ENCODE peak calls at places on chromosome 15, in four cellular contexts. D is GM12878, S is K562, T is HepG2. G is an unnamed sample.

GRCh38 chr15:44883219-44883900 is 73.1 kb upstream of the TERB2 start:
- DNase-seq in D (no peak), S (no peak), T (no peak), G (no peak)

GRCh38 chr15:58490405-58491150 is 58.8 kb downstream of the LIPC start:
- DNase-seq in D (no peak), S (no peak), T (no peak), G (no peak)

GRCh38 chr15:83698294-83698693 is 44.4 kb downstream of the ADAMTSL3 start:
- DNase-seq in D (no peak), S (no peak), T (no peak), G (no peak)

GRCh38 chr15:55784284-55784683 is 41.3 kb upstream of the PRTG start:
- DNase-seq in D (no peak), S (no peak), T (no peak), G (no peak)

GRCh38 chr15:20358066-20358780 is 183.4 kb downstream of the GOLGA6L6 start:
- DNase-seq in D (no peak), S (peak), T (no peak), G (no peak)

GRCh38 chr15:89105147-89105546 is 16.9 kb downstream of the ABHD2 start:
- DNase-seq in D (no peak), S (no peak), T (peak), G (no peak)

GRCh38 chr15:61025283-61025682 is 203.8 kb downstream of the RORA start:
- DNase-seq in D (no peak), S (no peak), T (no peak), G (no peak)

GRCh38 chr15:75201609-75202250 is at the start of gene C15orf39:
- DNase-seq in D (no peak), S (peak), T (peak), G (peak)

GRCh38 chr15:58546635-58547627 is 115.1 kb downstream of the LIPC start:
- DNase-seq in D (no peak), S (peak), T (peak), G (no peak)

GRCh38 chr15:84949845-84950569 is 31.6 kb upstream of the PDE8A start:
- DNase-seq in D (no peak), S (peak), T (no peak), G (no peak)

GRCh38 chr15:57746752-57747151 is 40.2 kb downstream of the POLR2M start:
- DNase-seq in D (no peak), S (no peak), T (no peak), G (no peak)

GRCh38 chr15:65730560-65731172 is 61.4 kb downstream of the DENND4A start:
- DNase-seq in D (no peak), S (no peak), T (no peak), G (no peak)

GRCh38 chr15:74387988-74388955 is 20.8 kb upstream of the CYP11A1 start:
- DNase-seq in D (no peak), S (no peak), T (peak), G (no peak)

GRCh38 chr15:58306591-58307312 is 125.0 kb upstream of the LIPC start:
- DNase-seq in D (no peak), S (no peak), T (peak), G (no peak)

GRCh38 chr15:67125589-67126502 is 60.4 kb downstream of the SMAD3 start:
- DNase-seq in D (no peak), S (peak), T (no peak), G (no peak)

GRCh38 chr15:25742008-25742407 is 121.1 kb downstream of the ATP10A start:
- DNase-seq in D (no peak), S (no peak), T (no peak), G (no peak)
- TF ChIP-seq POLR2AphosphoS5 in D (no peak), S (no peak), T (no peak), G (no peak)

DNA sequence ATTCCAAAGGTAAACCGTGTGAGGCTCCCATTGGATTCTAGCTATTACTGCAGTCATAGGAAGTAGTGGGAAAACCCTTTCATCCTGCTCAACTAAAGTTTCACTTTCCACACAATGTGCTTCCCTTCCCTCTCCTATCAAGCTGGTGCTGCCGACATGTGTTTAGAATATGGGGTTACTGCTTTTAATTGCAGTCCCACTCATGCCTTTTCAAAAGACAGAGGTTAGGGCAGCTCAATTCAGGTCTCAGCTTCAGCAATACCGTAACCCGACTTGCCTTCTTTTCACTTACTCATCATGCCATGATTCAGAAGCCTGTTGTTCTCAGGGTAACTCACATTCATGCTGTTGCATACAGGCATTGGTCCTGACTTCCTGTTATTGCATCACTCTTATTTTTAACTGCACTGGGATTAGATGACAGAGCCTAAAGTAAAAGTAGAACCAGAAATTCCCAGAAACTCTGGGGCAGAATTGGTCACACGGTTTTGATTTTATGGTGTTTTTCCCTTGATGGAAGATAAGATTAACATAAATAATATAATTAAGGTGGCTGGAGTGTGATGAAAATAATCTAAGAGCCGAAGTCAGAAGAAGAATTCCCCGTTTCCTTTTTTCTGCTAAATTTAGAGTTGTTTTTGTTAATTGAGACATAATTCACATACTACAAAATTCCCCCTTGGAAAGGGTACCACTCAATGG is 45.7 kb downstream of the C2CD4B start:
- DNase-seq in D (no peak), S (no peak), T (peak), G (no peak)
- TF ChIP-seq TAF1 in D (no peak), S (no peak), T (no peak), G (no peak)

DNA sequence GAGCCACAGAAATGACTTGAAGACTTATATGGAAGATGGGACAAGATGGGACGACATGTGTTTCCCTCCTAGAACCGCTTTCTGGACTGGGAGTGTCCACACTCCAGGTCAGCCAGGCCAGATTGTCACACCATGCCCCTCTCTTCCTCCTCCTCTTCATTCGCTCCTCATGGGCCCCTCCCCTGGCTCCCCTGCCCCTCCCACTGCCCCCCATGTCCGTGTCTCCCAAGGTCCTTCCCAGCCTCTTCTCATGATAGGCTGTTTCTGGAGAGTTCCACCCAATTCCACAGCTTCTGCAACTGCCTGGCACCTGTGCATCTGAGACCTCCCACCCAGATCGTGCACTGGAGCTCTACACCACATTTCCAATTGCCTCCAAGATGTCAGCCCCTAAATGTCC is 6.6 kb downstream of the MYO5C start:
- DNase-seq in D (no peak), S (no peak), T (no peak), G (no peak)
- TF ChIP-seq POLR2A in D (no peak), S (no peak), T (no peak), G (no peak)

GRCh38 chr15:69994429-69995201 is 103.1 kb downstream of the TLE3 start:
- DNase-seq in D (no peak), S (no peak), T (no peak), G (no peak)

GRCh38 chr15:69996321-69996720 is 101.4 kb downstream of the TLE3 start:
- DNase-seq in D (no peak), S (no peak), T (no peak), G (no peak)

GRCh38 chr15:69998541-69999391 is 99.0 kb downstream of the TLE3 start:
- DNase-seq in D (no peak), S (no peak), T (no peak), G (no peak)

GRCh38 chr15:69997701-69998273 is 99.9 kb downstream of the TLE3 start:
- DNase-seq in D (no peak), S (no peak), T (no peak), G (no peak)

DNA sequence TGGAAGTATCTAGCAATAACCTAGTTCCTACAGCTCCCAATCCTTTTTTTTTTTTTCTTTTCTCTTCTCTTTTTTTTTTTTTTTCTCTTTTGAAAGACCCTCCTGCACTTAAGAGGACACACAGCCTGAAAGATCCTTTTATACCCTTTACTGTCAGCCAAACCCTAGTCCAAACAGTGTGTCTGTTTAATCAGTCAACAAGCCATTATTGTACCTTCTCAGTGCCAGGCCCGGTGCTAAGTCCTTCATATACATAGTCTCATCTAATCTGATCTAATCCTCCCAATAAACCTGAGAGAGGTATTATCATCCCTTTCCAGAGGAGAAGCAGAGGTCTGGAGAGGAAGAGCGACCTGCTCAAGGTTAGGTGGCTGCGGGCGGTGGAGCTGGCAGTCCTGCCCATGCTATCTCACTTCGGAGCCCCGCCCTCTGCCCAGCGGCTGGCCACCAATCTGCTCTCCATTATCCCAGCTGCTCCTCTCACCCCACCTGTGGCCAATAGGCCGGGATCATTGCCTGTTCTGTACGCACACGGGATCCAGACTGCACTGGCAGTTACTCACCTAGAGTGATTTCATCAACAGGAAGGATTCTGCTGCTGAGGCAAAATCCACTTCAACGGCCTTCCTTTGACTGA is 100.8 kb downstream of the TLE3 start:
- DNase-seq in D (no peak), S (no peak), T (no peak), G (no peak)
- TF ChIP-seq POLR2AphosphoS5 in D (no peak), S (no peak), T (no peak), G (no peak)

GRCh38 chr15:41116116-41116871 is at the start of gene INO80:
- DNase-seq in D (peak), S (peak), T (peak), G (peak)
- TF ChIP-seq TAF1 in D (peak), S (peak), T (peak), G (peak)